ENCODE peak calls at places on chromosomes 13 and 19, in five cellular contexts. B is thoracic aorta, K is endothelial cell, D is WERI-Rb-1, T is GM10248. P is an unnamed sample.

GRCh38 chr19:43743059-43743458 is 11.7 kb downstream of the SMG9 start:
- DNase-seq in K (no peak), D (no peak), B (no peak), T (no peak), P (no peak)

GRCh38 chr13:44649118-44649455 is 73.0 kb upstream of the TSC22D1 start:
- DNase-seq in D (no peak), B (no peak), K (no peak), T (no peak), P (no peak)

GRCh38 chr13:111115841-111116500 is 861 bp downstream of the ARHGEF7 start:
- DNase-seq in B (no peak), K (peak), D (no peak), T (no peak), P (no peak)

GRCh38 chr19:13160557-13160956 is 10.3 kb downstream of the IER2 start:
- DNase-seq in D (no peak), B (no peak), T (no peak), K (no peak), P (no peak)

GRCh38 chr13:64453831-64454230 is 2776.3 kb downstream of the PCDH9 start:
- DNase-seq in D (no peak), B (no peak), T (no peak), K (no peak), P (no peak)

GRCh38 chr13:76677047-76677446 is 209.2 kb downstream of the KCTD12 start:
- DNase-seq in T (no peak), K (no peak), D (no peak), B (no peak), P (no peak)

GRCh38 chr19:19460258-19460731 is 54.8 kb downstream of the GATAD2A start:
- DNase-seq in D (no peak), T (no peak), K (no peak), B (no peak), P (no peak)

GRCh38 chr13:101416181-101417042 is at the start of gene NALCN:
- DNase-seq in T (no peak), B (no peak), D (peak), K (peak), P (no peak)

GRCh38 chr13:21872795-21873194 is 201.9 kb downstream of the FGF9 start:
- DNase-seq in D (no peak), T (no peak), K (no peak), B (no peak), P (no peak)

GRCh38 chr13:111948811-111949210 is 118.1 kb upstream of the SOX1 start:
- DNase-seq in D (no peak), B (no peak), K (no peak), T (no peak), P (no peak)

GRCh38 chr13:98311200-98311548 is 134.1 kb upstream of the RNF113B start:
- DNase-seq in K (no peak), D (no peak), T (no peak), B (no peak), P (no peak)

GRCh38 chr13:22880756-22881701 is 299.8 kb upstream of the SGCG start:
- DNase-seq in B (no peak), K (no peak), T (no peak), D (no peak), P (no peak)

GRCh38 chr19:54179262-54179587 is 6.3 kb upstream of the TMC4 start:
- DNase-seq in B (no peak), K (no peak), T (no peak), D (no peak), P (no peak)

GRCh38 chr13:112010714-112011113 is 56.2 kb upstream of the SOX1 start:
- DNase-seq in D (no peak), T (no peak), K (no peak), B (no peak), P (no peak)

GRCh38 chr13:70856706-70857105 is 748.5 kb upstream of the KLHL1 start:
- DNase-seq in D (no peak), B (no peak), T (no peak), K (no peak), P (no peak)

GRCh38 chr13:76038920-76039716 is 403.0 kb downstream of the LMO7 start:
- DNase-seq in T (no peak), K (no peak), D (peak), B (no peak), P (no peak)

GRCh38 chr13:30159446-30159839 is 147.9 kb downstream of the KATNAL1 start:
- DNase-seq in K (no peak), B (no peak), D (no peak), T (peak), P (no peak)

GRCh38 chr13:100545684-100546061 is 42.9 kb downstream of the GGACT start:
- DNase-seq in T (no peak), D (no peak), B (no peak), K (no peak), P (no peak)

GRCh38 chr13:113948034-113948742 is 25.7 kb downstream of the C13orf46 start:
- DNase-seq in D (no peak), T (no peak), B (peak), K (no peak), P (peak)

GRCh38 chr13:26722321-26722720 is 38.3 kb downstream of the GPR12 start:
- DNase-seq in T (no peak), B (no peak), K (no peak), D (no peak), P (no peak)

GRCh38 chr19:50492303-50493052 is 15.8 kb upstream of the GARIN5A start:
- DNase-seq in T (no peak), B (no peak), D (no peak), K (no peak), P (no peak)

GRCh38 chr13:69761581-69761980 is 346.0 kb upstream of the ATXN8OS start:
- DNase-seq in D (no peak), T (no peak), K (no peak), B (no peak), P (no peak)

GRCh38 chr13:112966776-112967175 is 2.2 kb upstream of the MCF2L start:
- DNase-seq in D (no peak), K (no peak), B (no peak), T (no peak), P (peak)

GRCh38 chr19:31430381-31430780 is 81.1 kb upstream of the TSHZ3 start:
- DNase-seq in D (no peak), T (no peak), B (no peak), K (no peak), P (no peak)

GRCh38 chr19:33388231-33388816 is 14.8 kb downstream of the CEBPG start:
- DNase-seq in B (no peak), D (no peak), K (no peak), T (peak), P (no peak)

DNA sequence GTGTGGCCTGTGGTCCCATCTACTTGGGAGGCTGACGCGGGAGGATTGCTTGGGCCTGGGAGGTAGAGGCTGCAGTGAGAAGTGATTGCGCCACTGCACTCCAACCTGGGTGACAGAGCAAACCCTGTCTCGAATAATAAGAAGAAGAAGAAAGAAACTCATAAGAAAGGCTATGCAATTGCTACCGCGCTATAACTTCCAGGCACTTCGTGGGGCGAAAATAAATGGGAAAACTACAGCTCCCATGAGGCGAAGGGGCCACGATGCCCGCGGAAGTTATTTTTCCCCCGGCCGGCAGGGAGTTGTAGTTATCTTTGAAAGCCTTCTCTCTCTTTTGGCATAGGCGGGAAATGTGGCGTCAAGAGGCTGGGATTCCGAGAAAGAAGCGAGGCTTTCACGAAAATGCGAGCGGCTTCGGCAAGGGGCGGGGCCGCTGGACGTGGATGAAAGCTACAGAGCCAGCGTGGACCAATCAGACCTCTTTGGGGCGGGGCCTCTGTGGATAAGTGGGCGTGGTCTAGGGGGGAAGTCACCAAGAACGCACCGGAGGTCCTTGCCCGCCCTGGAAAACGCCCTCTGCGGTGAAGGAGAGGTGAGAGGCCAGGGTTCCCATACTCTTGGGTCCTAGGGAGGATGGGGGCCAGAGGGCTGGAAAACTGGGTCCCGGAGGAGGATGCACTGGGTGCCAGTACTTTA is at the start of gene NUCB1:
- DNase-seq in D (peak), T (peak), B (peak), K (peak), P (peak)
- TF ChIP-seq CTCF in D (no peak), T (no peak), B (peak), K (no peak), P (peak)

DNA sequence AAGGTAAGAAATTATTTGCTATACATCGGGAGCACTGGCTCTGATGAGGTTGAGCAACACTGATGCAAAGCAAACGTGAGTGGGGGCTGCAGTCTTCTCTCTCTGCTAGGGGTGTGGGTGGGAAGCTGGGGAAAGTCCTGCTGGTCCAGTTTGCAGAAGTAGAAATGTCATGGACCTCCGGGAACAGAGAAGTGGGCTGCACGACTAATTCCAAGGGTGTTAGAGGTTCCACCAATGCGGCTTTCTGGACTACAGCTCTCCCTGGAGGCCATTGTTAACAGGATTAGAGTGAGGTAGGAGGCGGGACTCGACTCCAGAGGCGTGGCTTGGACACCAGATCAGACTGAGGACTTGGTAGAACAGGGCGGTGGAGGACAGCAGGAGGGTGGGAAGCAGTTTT is 5.7 kb upstream of the FBXO27 start:
- DNase-seq in D (peak), B (no peak), K (peak), T (no peak), P (no peak)
- TF ChIP-seq CTCF in D (no peak), B (no peak), K (no peak), T (peak), P (no peak)

GRCh38 chr19:47608074-47608907 is 643 bp upstream of the BICRA start:
- DNase-seq in K (peak), D (peak), T (peak), B (peak), P (peak)
- TF ChIP-seq CTCF in K (no peak), D (peak), T (peak), B (peak), P (peak)

GRCh38 chr13:52387721-52388120 is 18.3 kb downstream of the THSD1 start:
- DNase-seq in K (no peak), T (no peak), D (no peak), B (no peak), P (no peak)
- TF ChIP-seq CTCF in K (no peak), T (no peak), D (no peak), B (no peak), P (no peak)

DNA sequence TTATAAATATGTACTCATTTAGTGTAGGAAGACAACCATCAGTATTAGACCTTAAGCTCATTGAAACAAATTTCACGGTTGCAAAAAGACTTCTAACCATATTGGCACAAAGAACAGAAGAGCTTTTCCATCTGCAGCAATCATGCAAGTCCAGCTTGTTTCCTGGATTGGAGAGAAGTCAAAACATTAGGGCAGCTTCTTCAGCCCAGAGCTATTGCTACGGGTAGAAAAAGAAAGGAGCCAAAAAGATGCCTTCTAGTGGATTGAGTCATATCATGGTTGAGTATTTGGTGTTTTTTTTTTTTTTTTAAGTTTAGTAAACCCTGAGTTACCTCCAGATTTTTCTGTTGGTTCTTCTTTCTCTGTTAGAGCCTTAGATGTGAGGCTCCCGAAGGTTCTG is 99.8 kb downstream of the WDFY2 start:
- DNase-seq in T (no peak), D (no peak), K (no peak), B (no peak), P (no peak)
- TF ChIP-seq CTCF in T (no peak), D (no peak), K (no peak), B (no peak), P (no peak)